ENCODE peak calls at places on chromosomes 2 and 18, in eight cellular contexts. R is RPMI8226; W is posterior cingulate gyrus; S is fibroblast of lung; Q is HS-5; I is SK-N-DZ; F is activated CD4-positive, alpha-beta T cell treated with anti-CD3 and anti-CD28 coated beads, Interleukin-2, amount 10 ng/mL, durations not matched to agents 7 days and 5 days; Z is A549. Y is an unnamed sample.

GRCh38 chr2:90207454-90208058 is 1516.1 kb downstream of the RPIA start:
- DNase-seq in Z (peak), F (no peak), W (no peak), R (peak), Q (no peak), I (peak), S (no peak), Y (no peak)

GRCh38 chr2:2788076-2788475 is 457.0 kb upstream of the MYT1L start:
- DNase-seq in I (peak), Q (no peak), Z (no peak), R (no peak), S (no peak), F (no peak), W (no peak), Y (no peak)

GRCh38 chr2:192885569-192886160 is 690.9 kb upstream of the TMEFF2 start:
- DNase-seq in F (no peak), W (no peak), S (no peak), R (no peak), Z (peak), Q (no peak), I (peak), Y (no peak)

GRCh38 chr2:131034122-131035051 is 58.9 kb downstream of the FAM168B start:
- DNase-seq in Q (no peak), R (no peak), S (peak), I (no peak), F (no peak), Z (no peak), W (peak), Y (no peak)

GRCh38 chr2:190587106-190587505 is 52.6 kb upstream of the NEMP2 start:
- DNase-seq in F (no peak), Z (no peak), Q (no peak), R (no peak), S (no peak), W (no peak), I (peak), Y (no peak)

GRCh38 chr2:207143474-207144190 is 22.1 kb downstream of the KLF7 start:
- DNase-seq in Q (no peak), R (peak), S (peak), F (peak), I (no peak), Z (no peak), W (peak), Y (no peak)

GRCh38 chr2:98915751-98916358 is 20.2 kb downstream of the CRACDL start:
- DNase-seq in I (no peak), Z (no peak), R (no peak), W (no peak), Q (peak), F (no peak), S (peak), Y (peak)

GRCh38 chr18:48818329-48819254 is 132.2 kb downstream of the SMAD7 start:
- DNase-seq in W (no peak), R (no peak), S (no peak), F (no peak), Z (no peak), I (no peak), Q (no peak), Y (no peak)

GRCh38 chr2:9639740-9640337 is 9.0 kb upstream of the YWHAQ start:
- DNase-seq in W (no peak), I (no peak), S (no peak), R (no peak), Z (no peak), F (no peak), Q (no peak), Y (no peak)

GRCh38 chr2:200962821-200963128 is 685 bp downstream of the ORC2 start:
- DNase-seq in W (no peak), Z (peak), R (no peak), I (no peak), S (no peak), F (no peak), Q (no peak), Y (no peak)

GRCh38 chr2:68222287-68222686 is 30.0 kb downstream of the PPP3R1 start:
- DNase-seq in R (no peak), I (peak), Q (no peak), S (no peak), Z (no peak), F (no peak), W (no peak), Y (no peak)

GRCh38 chr18:22831441-22831904 is 101.7 kb upstream of the RBBP8 start:
- DNase-seq in Q (no peak), I (no peak), F (no peak), S (peak), Z (no peak), R (no peak), W (no peak), Y (no peak)

GRCh38 chr2:166329465-166329864 is 46.3 kb downstream of the SCN9A start:
- DNase-seq in W (no peak), S (no peak), R (no peak), F (no peak), Q (no peak), I (no peak), Z (no peak), Y (no peak)

GRCh38 chr2:178990533-178991241 is 59.2 kb downstream of the CCDC141 start:
- DNase-seq in I (no peak), Q (no peak), F (no peak), W (no peak), Z (no peak), R (peak), S (no peak), Y (no peak)

GRCh38 chr18:48680871-48681270 is 142.0 kb downstream of the CTIF start:
- DNase-seq in R (no peak), S (no peak), Z (no peak), Q (no peak), F (no peak), I (no peak), W (no peak), Y (no peak)

GRCh38 chr2:20225294-20226151 is 593 bp upstream of the SDC1 start:
- DNase-seq in W (peak), I (peak), R (peak), Z (peak), F (peak), S (peak), Q (no peak), Y (no peak)

GRCh38 chr2:195834836-195835235 is 177.8 kb downstream of the SLC39A10 start:
- DNase-seq in F (no peak), Z (no peak), S (no peak), R (no peak), Q (no peak), I (no peak), W (no peak), Y (no peak)

GRCh38 chr2:26532301-26533250 is 54.7 kb upstream of the OTOF start:
- DNase-seq in F (no peak), R (no peak), Q (no peak), I (peak), W (no peak), S (no peak), Z (no peak), Y (no peak)

GRCh38 chr2:27966466-27966865 is 75.9 kb downstream of the BABAM2 start:
- DNase-seq in I (no peak), S (peak), Q (no peak), R (peak), W (no peak), F (no peak), Z (no peak), Y (peak)

GRCh38 chr2:207163053-207163814 is 2.5 kb downstream of the KLF7 start:
- DNase-seq in W (no peak), R (no peak), Z (peak), I (peak), S (peak), Q (peak), F (no peak), Y (peak)

GRCh38 chr2:216130346-216130951 is 21.3 kb downstream of the XRCC5 start:
- DNase-seq in I (no peak), Z (no peak), R (no peak), Q (no peak), F (no peak), W (no peak), S (no peak), Y (peak)

GRCh38 chr2:107588960-107589542 is 237.6 kb upstream of the RGPD4 start:
- DNase-seq in S (peak), W (no peak), I (peak), Q (no peak), R (no peak), Z (no peak), F (no peak), Y (no peak)

GRCh38 chr2:207126724-207127314 is 38.9 kb downstream of the KLF7 start:
- DNase-seq in Q (peak), R (no peak), F (no peak), I (no peak), S (no peak), Z (no peak), W (no peak), Y (no peak)

GRCh38 chr2:241802806-241803318 is 6.1 kb upstream of the NEU4 start:
- DNase-seq in F (no peak), S (no peak), Z (no peak), I (no peak), Q (no peak), R (no peak), W (peak), Y (no peak)